ENCODE peak calls at places on chromosomes 6 and 20, in nine cellular contexts. F is IMR-90, G is HepG2, D is astrocyte of the cerebellum, E is WERI-Rb-1, U is heart left ventricle, T is HFF-Myc, R is fibroblast of pulmonary artery, N is thyroid gland. H is an unnamed sample.

GRCh38 chr6:134729590-134729989 is 220.3 kb downstream of the ALDH8A1 start:
- DNase-seq in R (no peak), T (no peak), N (no peak), U (no peak), F (peak; percentile 29), G (no peak), E (no peak), D (no peak), H (no peak)

GRCh38 chr6:155219299-155219698 is 44.5 kb upstream of the CLDN20 start:
- DNase-seq in D (no peak), G (no peak), F (no peak), N (peak; percentile 56), R (no peak), T (no peak), E (no peak), U (no peak), H (no peak)

GRCh38 chr6:3296537-3297453 is 38.0 kb downstream of the PSMG4 start:
- DNase-seq in G (no peak), U (no peak), R (no peak), N (no peak), F (peak; percentile 15), T (no peak), D (peak; percentile 86), E (peak; percentile 65), H (no peak)

GRCh38 chr6:73580247-73581149 is 59.7 kb upstream of the EEF1A1 start:
- DNase-seq in T (peak; percentile 79), E (no peak), D (peak; percentile 97), F (peak; percentile 98), R (peak; percentile 98), G (peak; percentile 93), N (peak; percentile 89), U (peak; percentile 83), H (peak; percentile 79)

GRCh38 chr20:53149652-53150205 is 177.6 kb downstream of the TSHZ2 start:
- DNase-seq in D (no peak), R (no peak), U (no peak), F (no peak), N (no peak), T (no peak), E (no peak), G (no peak), H (no peak)

GRCh38 chr6:36289281-36290018 is 19.6 kb downstream of the PNPLA1 start:
- DNase-seq in E (peak; percentile 87), T (no peak), G (no peak), F (no peak), N (no peak), D (no peak), U (no peak), R (no peak), H (no peak)

GRCh38 chr20:11686900-11687543 is 230.7 kb upstream of the BTBD3 start:
- DNase-seq in R (peak; percentile 4), U (peak; percentile 59), G (no peak), F (peak; percentile 1), N (peak; percentile 72), D (peak; percentile 0), E (no peak), T (no peak), H (no peak)

GRCh38 chr6:83867527-83868161 is 8.2 kb downstream of the CYB5R4 start:
- DNase-seq in D (no peak), N (peak; percentile 22), E (peak; percentile 27), F (peak; percentile 92), T (peak; percentile 83), U (peak; percentile 62), G (no peak), R (peak; percentile 94), H (peak; percentile 38)

GRCh38 chr20:60057866-60058807 is 99.9 kb downstream of the CDH26 start:
- DNase-seq in F (peak; percentile 79), T (no peak), N (peak; percentile 63), U (peak; percentile 79), G (no peak), R (peak; percentile 10), D (peak; percentile 41), E (peak; percentile 85), H (peak; percentile 58)

GRCh38 chr6:3456794-3457709 is at the start of gene SLC22A23:
- DNase-seq in E (peak; percentile 88), T (no peak), R (no peak), D (no peak), N (peak; percentile 85), U (peak; percentile 76), F (no peak), G (peak; percentile 56), H (peak; percentile 76)

GRCh38 chr6:166515072-166515810 is 71.2 kb downstream of the RAMACL start:
- DNase-seq in R (peak; percentile 73), F (peak; percentile 93), T (peak; percentile 59), D (peak; percentile 27), N (no peak), U (no peak), E (no peak), G (peak; percentile 14), H (no peak)

GRCh38 chr6:24662206-24662605 is 4.5 kb downstream of the TDP2 start:
- DNase-seq in D (no peak), T (no peak), F (no peak), N (no peak), G (no peak), E (no peak), U (no peak), R (no peak), H (no peak)

GRCh38 chr6:3333263-3333662 is 74.5 kb downstream of the PSMG4 start:
- DNase-seq in D (no peak), G (no peak), T (no peak), F (no peak), E (no peak), N (no peak), U (no peak), R (no peak), H (no peak)

GRCh38 chr6:155061381-155061780 is 66.3 kb downstream of the TIAM2 start:
- DNase-seq in D (no peak), T (no peak), U (no peak), E (no peak), N (no peak), R (no peak), F (no peak), G (no peak), H (no peak)

GRCh38 chr20:54565255-54565654 is 89.9 kb downstream of the DOK5 start:
- DNase-seq in U (no peak), D (no peak), E (no peak), N (no peak), F (no peak), G (no peak), T (no peak), R (no peak), H (no peak)

GRCh38 chr20:4256886-4257285 is 241.5 kb upstream of the RNF24 start:
- DNase-seq in F (no peak), R (no peak), G (no peak), E (no peak), D (no peak), T (no peak), U (no peak), N (no peak), H (no peak)

GRCh38 chr20:20241966-20242365 is 125.9 kb upstream of the INSM1 start:
- DNase-seq in T (no peak), R (no peak), G (no peak), N (no peak), E (no peak), U (no peak), D (no peak), F (no peak), H (no peak)

GRCh38 chr6:123742626-123743025 is 61.0 kb upstream of the NKAIN2 start:
- DNase-seq in F (no peak), E (no peak), N (no peak), G (no peak), T (no peak), D (peak; percentile 38), R (no peak), U (no peak), H (no peak)

GRCh38 chr6:74991573-74992332 is 214.1 kb downstream of the COL12A1 start:
- DNase-seq in D (peak; percentile 85), T (peak; percentile 38), N (no peak), F (peak; percentile 38), U (no peak), R (peak; percentile 45), E (no peak), G (no peak), H (no peak)

GRCh38 chr6:134480593-134480992 is 162.7 kb upstream of the SGK1 start:
- DNase-seq in E (no peak), D (peak; percentile 60), T (no peak), U (no peak), R (peak; percentile 59), G (no peak), N (no peak), F (peak; percentile 51), H (no peak)

DNA sequence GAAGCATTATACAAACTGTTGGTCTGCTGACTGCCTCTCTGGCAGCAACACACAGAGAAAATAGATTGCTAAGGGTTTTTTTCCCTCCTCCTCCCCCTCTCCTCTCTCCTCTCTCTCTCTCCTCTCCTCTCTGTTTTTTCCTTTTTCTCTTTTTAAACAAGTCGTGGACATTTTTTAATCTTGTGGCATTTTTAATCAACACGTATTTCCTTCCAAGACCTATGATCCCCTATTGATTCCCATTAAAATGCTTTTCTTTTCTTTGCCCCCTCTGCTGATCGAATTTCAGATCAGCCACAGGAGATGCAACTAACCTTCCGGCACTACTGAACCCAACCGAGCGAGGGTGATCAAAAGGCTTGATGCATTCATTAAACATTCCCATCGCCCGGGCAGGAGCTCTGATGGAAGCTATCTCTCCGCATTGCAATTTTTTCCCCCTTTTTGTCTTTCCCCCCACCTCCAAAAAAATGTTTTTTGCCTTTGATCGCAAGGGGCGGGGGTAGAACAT is 90.7 kb upstream of the ARID1B start:
- DNase-seq in E (peak; percentile 63), G (peak; percentile 70), U (no peak), F (peak; percentile 59), D (peak; percentile 27), N (peak; percentile 59), T (peak; percentile 29), R (peak; percentile 71), H (no peak)
- TF ChIP-seq CTCF in E (peak; percentile 27), G (peak; percentile 31), U (no peak), F (peak; percentile 36), D (peak; percentile 46), N (peak; percentile 30), T (peak; percentile 21), R (peak; percentile 33), H (no peak)

DNA sequence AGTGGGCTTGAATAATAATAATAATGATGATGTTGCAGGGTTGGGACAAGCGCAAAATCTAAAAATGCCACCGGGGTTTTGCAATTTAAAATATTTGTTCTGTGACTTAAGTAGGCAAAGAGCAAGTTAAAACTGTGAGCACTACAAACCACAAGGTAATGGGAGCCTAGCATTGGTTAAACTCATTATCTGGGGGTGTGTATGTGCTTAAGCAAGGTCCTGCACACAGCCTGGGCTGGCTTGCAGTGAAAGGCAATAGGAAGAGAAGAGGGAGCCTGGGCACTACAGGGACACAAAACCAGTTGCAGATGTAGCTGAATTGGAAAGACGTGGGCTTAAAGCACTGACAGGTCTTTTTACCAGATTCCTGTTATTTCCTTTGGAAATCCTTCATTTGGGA is 11.7 kb downstream of the SIM1 start:
- DNase-seq in U (no peak), E (no peak), N (no peak), R (no peak), D (no peak), F (no peak), T (no peak), G (no peak), H (no peak)
- H3K4me3 ChIP-seq in U (no peak overlapping the region), E (no peak overlapping the region), N (no peak overlapping the region), R (no peak overlapping the region), D (no peak overlapping the region), F (no peak overlapping the region), T (peak overlapping the region; percentile 89), G (no peak overlapping the region), H (no peak overlapping the region)

GRCh38 chr20:48288930-48289507 is 503.7 kb upstream of the SULF2 start:
- DNase-seq in N (no peak), G (peak; percentile 35), T (no peak), D (no peak), E (no peak), U (no peak), R (no peak), F (no peak), H (no peak)
- TF ChIP-seq CTCF in N (no peak), G (no peak), T (no peak), D (no peak), E (no peak), U (no peak), R (no peak), F (no peak), H (no peak)

GRCh38 chr6:99993146-99993532 is 884 bp downstream of the MCHR2 start:
- DNase-seq in T (no peak), E (no peak), F (no peak), D (no peak), R (no peak), N (no peak), U (no peak), G (no peak), H (no peak)
- H3K4me3 ChIP-seq in T (peak overlapping the region; percentile 46), E (no peak overlapping the region), F (no peak overlapping the region), D (peak overlapping the region; percentile 37), R (no peak overlapping the region), N (no peak overlapping the region), U (no peak overlapping the region), G (no peak overlapping the region), H (no peak overlapping the region)

H was measured in lung.